ENCODE peak calls at places on chromosome 12, in eight cellular contexts. H, X, T, Y, K, R, S and Q are unnamed samples.
A peak's percentile ranks its signal among the peaks of the same experiment; 100 is the strongest.

GRCh38 chr12:65199604-65200003 is 30.2 kb downstream of the LEMD3 start:
- DNase-seq in H (no peak), X (no peak), T (no peak), Y (no peak), K (no peak), R (no peak), S (no peak), Q (no peak)

GRCh38 chr12:94304566-94305061 is 155.1 kb downstream of the CEP83 start:
- DNase-seq in H (no peak), X (no peak), T (peak; percentile 62), Y (no peak), K (peak; percentile 66), R (peak; percentile 49), S (no peak), Q (peak; percentile 74)

GRCh38 chr12:120229071-120229582 is 28.2 kb upstream of the RPLP0 start:
- DNase-seq in H (no peak), X (no peak), T (no peak), Y (no peak), K (no peak), R (no peak), S (no peak), Q (peak; percentile 31)

GRCh38 chr12:95767703-95768102 is 22.9 kb downstream of the NTN4 start:
- DNase-seq in H (no peak), X (no peak), T (no peak), Y (no peak), K (peak; percentile 59), R (no peak), S (no peak), Q (no peak)

GRCh38 chr12:26648066-26648465 is 184.9 kb downstream of the ITPR2 start:
- DNase-seq in H (no peak), X (no peak), T (no peak), Y (no peak), K (no peak), R (no peak), S (no peak), Q (no peak)

GRCh38 chr12:12482959-12483358 is 79.7 kb downstream of the DUSP16 start:
- DNase-seq in H (no peak), X (no peak), T (no peak), Y (no peak), K (no peak), R (no peak), S (no peak), Q (no peak)

GRCh38 chr12:116529048-116529447 is 30.1 kb upstream of the MAP1LC3B2 start:
- DNase-seq in H (no peak), X (no peak), T (peak; percentile 85), Y (no peak), K (peak; percentile 59), R (peak; percentile 78), S (no peak), Q (no peak)

GRCh38 chr12:116955382-116956021 is 44.8 kb downstream of the FBXW8 start:
- DNase-seq in H (no peak), X (peak; percentile 4), T (no peak), Y (no peak), K (peak; percentile 26), R (peak; percentile 43), S (no peak), Q (peak; percentile 51)

GRCh38 chr12:52434096-52434733 is at the start of gene KRT75:
- DNase-seq in H (no peak), X (no peak), T (no peak), Y (no peak), K (no peak), R (no peak), S (no peak), Q (no peak)